ENCODE peak calls at places on chromosomes 2 and 18, in four cellular contexts. P is effector memory CD4-positive, alpha-beta T cell; L is small intestine; Q is uterus. N is an unnamed sample.

GRCh38 chr18:36947820-36948348 is 119.0 kb downstream of the KIAA1328 start:
- DNase-seq in P (no peak), L (no peak), Q (no peak), N (no peak)

GRCh38 chr2:188788621-188789020 is 185.6 kb upstream of the COL3A1 start:
- DNase-seq in P (no peak), L (no peak), Q (peak; percentile 89), N (no peak)

GRCh38 chr2:60948926-60949579 is 67.7 kb downstream of the REL start:
- DNase-seq in P (no peak), L (no peak), Q (no peak), N (no peak)

GRCh38 chr2:12856934-12857660 is 140.4 kb downstream of the TRIB2 start:
- DNase-seq in P (peak; percentile 6), L (peak; percentile 64), Q (no peak), N (peak; percentile 48)

GRCh38 chr2:98446850-98447249 is 2.2 kb downstream of the INPP4A start:
- DNase-seq in P (no peak), L (no peak), Q (no peak), N (no peak)

GRCh38 chr2:38122344-38122743 is 46.4 kb upstream of the CYP1B1 start:
- DNase-seq in P (no peak), L (no peak), Q (no peak), N (no peak)

GRCh38 chr2:26941486-26941885 is 29.0 kb upstream of the MAPRE3 start:
- DNase-seq in P (no peak), L (no peak), Q (no peak), N (no peak)

GRCh38 chr2:15074751-15075700 is 442.5 kb downstream of the LRATD1 start:
- DNase-seq in P (no peak), L (no peak), Q (no peak), N (no peak)

GRCh38 chr2:11540148-11540995 is 6.5 kb downstream of the GREB1 start:
- DNase-seq in P (no peak), L (no peak), Q (peak; percentile 64), N (no peak)

GRCh38 chr2:23482607-23483006 is 97.6 kb downstream of the KLHL29 start:
- DNase-seq in P (no peak), L (no peak), Q (no peak), N (no peak)

GRCh38 chr2:221589696-221590095 is 17.6 kb upstream of the EPHA4 start:
- DNase-seq in P (no peak), L (no peak), Q (no peak), N (no peak)

GRCh38 chr2:234116050-234116449 is 65.5 kb downstream of the SPP2 start:
- DNase-seq in P (no peak), L (no peak), Q (no peak), N (no peak)

GRCh38 chr2:216285641-216286156 is 86.6 kb downstream of the MARCHF4 start:
- DNase-seq in P (no peak), L (no peak), Q (no peak), N (no peak)

GRCh38 chr2:228648541-228648940 is 467.1 kb upstream of the SPHKAP start:
- DNase-seq in P (no peak), L (no peak), Q (no peak), N (no peak)

GRCh38 chr2:228646061-228646460 is 464.6 kb upstream of the SPHKAP start:
- DNase-seq in P (no peak), L (no peak), Q (no peak), N (no peak)

GRCh38 chr2:228649447-228649846 is 468.0 kb upstream of the SPHKAP start:
- DNase-seq in P (no peak), L (no peak), Q (no peak), N (no peak)

GRCh38 chr2:228642861-228643260 is 461.4 kb upstream of the SPHKAP start:
- DNase-seq in P (no peak), L (no peak), Q (no peak), N (no peak)

GRCh38 chr2:228644199-228644598 is 462.7 kb upstream of the SPHKAP start:
- DNase-seq in P (no peak), L (no peak), Q (no peak), N (no peak)
- H3K4me1 ChIP-seq in P (no peaks in the 10 kb centered on the region), L (no peaks in the 10 kb centered on the region), Q (no peaks in the 10 kb centered on the region), N (no peaks in the 10 kb centered on the region)

DNA sequence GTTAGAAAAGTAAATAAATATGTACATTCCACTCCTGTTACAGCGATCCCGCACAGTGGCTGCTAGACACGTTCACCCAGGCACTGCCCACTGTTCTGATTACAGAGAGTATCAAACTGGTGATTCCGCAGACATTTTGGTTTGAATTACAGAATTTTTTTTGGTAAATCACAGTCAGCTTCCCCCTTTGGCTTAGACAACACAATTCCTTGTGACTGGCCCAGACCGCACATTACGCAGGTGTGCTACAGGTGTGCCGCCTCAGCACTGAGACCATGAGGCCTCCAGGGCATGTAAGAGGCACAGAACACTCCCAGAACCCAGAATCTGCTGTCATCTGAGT is 112.3 kb downstream of the PXDN start:
- DNase-seq in P (no peak), L (peak; percentile 9), Q (no peak), N (no peak)
- H3K36me3 ChIP-seq in P (no peaks in the 10 kb centered on the region), L (no peaks in the 10 kb centered on the region), Q (no peaks in the 10 kb centered on the region), N (no peaks in the 10 kb centered on the region)

DNA sequence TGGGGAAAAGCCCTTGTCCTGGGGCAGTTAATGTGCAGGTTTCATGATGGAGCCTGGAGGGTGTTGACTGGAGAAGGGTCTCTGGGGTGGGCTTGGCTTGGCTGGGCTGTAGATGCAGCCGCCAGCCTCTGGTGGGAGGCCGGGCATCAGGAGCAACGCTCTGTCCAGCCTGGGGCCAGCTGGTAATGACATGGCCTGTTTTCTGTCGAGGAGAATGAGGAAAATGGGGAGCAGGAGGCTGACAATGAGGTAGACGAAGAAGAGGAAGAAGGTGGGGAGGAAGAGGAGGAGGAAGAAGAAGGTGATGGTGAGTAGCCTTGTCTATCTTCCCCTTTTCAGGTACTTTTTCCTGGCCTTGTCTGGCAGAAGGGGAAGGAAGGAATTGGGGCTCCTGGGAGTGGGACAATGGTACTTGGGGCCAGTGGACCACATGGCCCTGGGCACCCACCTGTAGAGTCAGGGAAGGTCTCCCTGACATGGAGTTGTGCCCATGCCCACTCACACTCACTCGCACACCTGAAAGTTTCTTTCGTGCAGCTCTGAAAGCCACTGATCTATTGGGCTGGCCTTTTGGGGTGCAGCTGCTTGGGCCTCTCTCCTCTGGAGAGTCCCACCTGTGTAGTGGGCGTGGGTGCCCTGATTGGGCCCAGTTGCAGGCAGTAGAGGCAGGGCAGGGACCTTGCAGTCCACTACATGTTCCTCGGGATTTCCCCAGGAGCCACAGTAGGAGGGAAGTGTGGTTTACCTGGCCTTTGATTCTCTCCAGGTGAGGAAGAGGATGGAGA is 3.5 kb downstream of the PTMA start:
- DNase-seq in P (peak; percentile 46), L (no peak), Q (no peak), N (no peak)
- H3K4me1 ChIP-seq in P (peaks cover 34% of the 10 kb centered on the region), L (peaks cover 8% of the 10 kb centered on the region), Q (peaks cover 13% of the 10 kb centered on the region), N (peaks cover 28% of the 10 kb centered on the region)

GRCh38 chr2:85042330-85042729 is 71.4 kb downstream of the KCMF1 start:
- DNase-seq in P (no peak), L (no peak), Q (no peak), N (no peak)
- H3K36me3 ChIP-seq in P (peaks cover 32% of the 10 kb centered on the region), L (peaks cover 3% of the 10 kb centered on the region), Q (no peaks in the 10 kb centered on the region), N (peaks cover 3% of the 10 kb centered on the region)

DNA sequence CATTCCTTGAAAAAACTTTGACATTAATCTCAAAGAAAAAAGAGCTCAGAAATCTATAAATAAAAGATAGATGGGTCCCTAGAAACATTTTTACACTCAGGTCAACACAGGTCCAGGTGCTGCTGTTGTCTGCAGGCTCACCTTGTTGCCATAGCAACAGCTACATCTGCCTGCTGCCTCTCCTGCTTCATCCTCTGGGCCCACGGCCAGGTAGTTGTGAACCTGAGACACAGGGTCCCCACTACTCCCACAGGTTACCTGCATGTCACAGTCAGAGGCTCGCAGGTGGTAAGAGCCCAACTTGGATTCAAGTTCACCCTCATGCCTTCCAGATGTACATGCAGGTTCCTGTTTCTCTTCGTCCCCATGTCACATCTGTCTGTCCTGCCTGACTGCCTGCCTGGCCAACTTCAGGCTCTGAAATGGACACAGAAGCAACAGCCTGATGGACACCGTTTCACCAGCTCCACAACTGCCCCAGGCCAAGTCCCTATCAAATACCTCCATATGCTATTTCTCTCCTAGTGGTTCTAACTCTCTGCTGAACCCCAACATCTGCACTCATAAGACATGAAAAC is 88.3 kb upstream of the SALL3 start:
- DNase-seq in P (no peak), L (no peak), Q (no peak), N (no peak)
- H3K4me1 ChIP-seq in P (no peaks in the 10 kb centered on the region), L (no peaks in the 10 kb centered on the region), Q (no peaks in the 10 kb centered on the region), N (no peaks in the 10 kb centered on the region)

GRCh38 chr2:88933980-88934379 is 242.5 kb downstream of the RPIA start:
- DNase-seq in P (no peak), L (no peak), Q (no peak), N (peak; percentile 29)
- H3K36me3 ChIP-seq in P (no peaks in the 10 kb centered on the region), L (no peaks in the 10 kb centered on the region), Q (no peaks in the 10 kb centered on the region), N (no peaks in the 10 kb centered on the region)

GRCh38 chr2:65413106-65413505 is 19.3 kb downstream of the SPRED2 start:
- DNase-seq in P (no peak), L (no peak), Q (no peak), N (no peak)
- H3K4me1 ChIP-seq in P (no peaks in the 10 kb centered on the region), L (peaks cover 5% of the 10 kb centered on the region), Q (no peaks in the 10 kb centered on the region), N (no peaks in the 10 kb centered on the region)